ENCODE peak calls at places on chromosome 12, in four cellular contexts. X, N, J and D are unnamed samples.

GRCh38 chr12:132940071-132940719 is 15.9 kb downstream of the ZNF605 start:
- DNase-seq in N (no peak), X (no peak), J (no peak), D (no peak)

GRCh38 chr12:46266382-46266791 is 2.5 kb downstream of the SLC38A1 start:
- DNase-seq in J (peak; percentile 63), N (no peak), X (peak; percentile 73), D (no peak)

GRCh38 chr12:59431266-59431665 is 164.6 kb upstream of the SLC16A7 start:
- DNase-seq in X (no peak), J (no peak), N (no peak), D (no peak)

GRCh38 chr12:104458645-104459555 is 2.2 kb downstream of the CHST11 start:
- DNase-seq in X (peak; percentile 22), J (peak; percentile 22), N (no peak), D (peak; percentile 32)

GRCh38 chr12:130747867-130748740 is 32.0 kb upstream of the RIMBP2 start:
- DNase-seq in N (peak; percentile 83), X (peak; percentile 64), J (peak; percentile 79), D (peak; percentile 40)

GRCh38 chr12:96416033-96416790 is 16.0 kb upstream of the CDK17 start:
- DNase-seq in N (no peak), J (no peak), X (peak; percentile 74), D (no peak)

GRCh38 chr12:74896186-74896585 is 313.5 kb downstream of the KCNC2 start:
- DNase-seq in N (no peak), J (no peak), X (no peak), D (no peak)

GRCh38 chr12:10741836-10742235 is 18.7 kb upstream of the YBX3 start:
- DNase-seq in J (no peak), N (no peak), X (no peak), D (no peak)

GRCh38 chr12:12408265-12408690 is 51.4 kb downstream of the BORCS5 start:
- DNase-seq in N (no peak), J (no peak), X (no peak), D (no peak)

GRCh38 chr12:92432724-92433281 is 270.0 kb upstream of the PLEKHG7 start:
- DNase-seq in J (no peak), X (no peak), N (no peak), D (no peak)

GRCh38 chr12:64104376-64104775 is 117.7 kb downstream of the KICS2 start:
- DNase-seq in X (peak; percentile 81), J (peak; percentile 25), N (no peak), D (no peak)

GRCh38 chr12:106648736-106649135 is 65.9 kb downstream of the RFX4 start:
- DNase-seq in N (no peak), X (no peak), J (no peak), D (no peak)

GRCh38 chr12:22318122-22318737 is 16.3 kb downstream of the ST8SIA1 start:
- DNase-seq in X (no peak), N (no peak), J (no peak), D (no peak)

GRCh38 chr12:131056626-131057025 is 102.9 kb downstream of the ADGRD1 start:
- DNase-seq in N (no peak), J (no peak), X (no peak), D (no peak)

GRCh38 chr12:45743247-45743646 is 13.7 kb downstream of the ARID2 start:
- DNase-seq in J (no peak), N (no peak), X (no peak), D (no peak)

GRCh38 chr12:53657041-53657440 is 18.8 kb downstream of the ATP5MC2 start:
- DNase-seq in J (no peak), N (no peak), X (no peak), D (no peak)

GRCh38 chr12:108689314-108690190 is 41.8 kb downstream of the CORO1C start:
- DNase-seq in N (no peak), X (no peak), J (peak; percentile 27), D (no peak)
- TF ChIP-seq CTCF in N (peak; percentile 50), X (no peak), J (no peak), D (no peak)

GRCh38 chr12:124804011-124804621 is 59.5 kb downstream of the SCARB1 start:
- DNase-seq in X (peak; percentile 74), J (no peak), N (peak; percentile 65), D (no peak)
- TF ChIP-seq CTCF in X (no peak), J (no peak), N (no peak), D (no peak)

DNA sequence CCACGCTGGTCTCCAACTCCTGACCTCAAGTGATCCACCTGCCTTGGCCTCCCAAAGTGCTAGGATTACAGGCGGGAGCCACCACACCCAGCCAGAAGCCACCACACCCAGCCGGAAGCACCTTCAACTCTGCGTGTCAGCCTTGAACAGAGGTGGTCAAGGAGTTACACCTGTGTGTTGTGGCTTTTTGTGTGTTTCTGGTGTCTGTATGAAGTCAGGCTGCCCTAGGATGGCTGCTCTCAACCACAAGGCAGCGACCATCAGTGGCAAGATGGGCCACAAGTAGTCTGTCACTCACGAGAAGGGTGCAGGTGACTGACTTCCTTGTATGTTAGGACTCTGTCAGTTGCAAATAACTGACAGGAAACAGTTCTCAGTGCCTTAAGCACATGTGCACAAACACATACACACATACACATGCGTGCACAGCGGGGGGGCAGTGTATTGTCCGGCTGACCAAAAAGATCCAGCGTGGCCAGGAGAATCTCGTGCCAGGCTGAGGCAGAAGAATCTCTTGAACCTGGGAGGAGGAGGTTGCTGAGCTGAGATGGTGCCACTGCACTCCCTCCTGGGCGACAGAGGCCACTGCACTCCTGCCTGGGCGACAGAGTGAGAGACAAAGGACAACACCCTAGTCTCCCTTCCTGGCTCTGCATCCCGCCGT is 13.5 kb downstream of the P2RX4 start:
- DNase-seq in X (no peak), J (peak; percentile 70), N (no peak), D (no peak)
- TF ChIP-seq CTCF in X (no peak), J (peak; percentile 75), N (no peak), D (no peak)

GRCh38 chr12:113152835-113153814 is 3.6 kb downstream of the CFAP73 start:
- DNase-seq in J (peak; percentile 79), N (peak; percentile 85), X (peak; percentile 80), D (peak; percentile 45)

GRCh38 chr12:113152196-113152834 is 2.8 kb downstream of the CFAP73 start:
- DNase-seq in J (no peak), N (no peak), X (no peak), D (no peak)

GRCh38 chr12:113151655-113152054 is 2.1 kb downstream of the CFAP73 start:
- DNase-seq in J (no peak), X (no peak), N (no peak), D (no peak)

GRCh38 chr12:113146999-113147398 is 2.5 kb upstream of the CFAP73 start:
- DNase-seq in J (no peak), N (no peak), X (no peak), D (no peak)

DNA sequence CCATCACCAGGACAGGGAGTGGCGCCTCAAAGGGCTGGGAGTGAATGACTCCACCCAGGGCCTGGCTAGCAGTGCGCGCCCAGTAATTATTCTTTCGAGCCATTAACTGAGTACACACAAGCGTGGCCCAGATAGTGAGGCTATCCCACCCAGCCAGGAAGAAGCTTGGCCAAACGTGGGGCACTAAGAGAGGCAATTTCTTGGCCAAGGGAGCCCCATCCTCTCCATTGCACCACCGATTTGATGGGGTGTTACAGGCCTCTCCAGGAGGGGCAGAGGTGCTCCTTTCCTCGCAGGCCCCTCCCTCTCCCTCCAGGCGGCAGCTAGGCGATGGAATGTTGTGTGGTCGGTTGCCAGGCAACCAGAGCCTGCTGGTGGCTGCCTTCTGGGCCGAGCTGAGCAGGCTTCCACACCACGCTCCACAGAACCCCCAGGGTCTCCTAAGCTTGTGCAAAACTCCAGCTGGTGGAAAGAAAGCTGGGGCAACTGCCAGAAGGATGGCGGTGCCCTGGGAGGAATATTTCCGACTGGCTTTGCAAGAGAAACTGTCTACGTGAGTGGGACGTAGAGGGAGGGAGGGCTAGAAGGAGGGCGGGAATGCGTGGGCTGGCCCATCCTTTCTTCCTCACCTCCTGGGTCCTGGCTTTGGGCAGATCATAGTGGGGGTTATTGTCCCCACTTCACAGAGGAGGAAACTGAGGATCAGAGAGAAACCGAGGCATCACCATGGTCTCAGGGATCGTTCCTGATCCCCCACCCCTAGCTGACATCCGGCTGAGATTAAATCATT is at the start of gene CFAP73:
- DNase-seq in X (peak; percentile 84), N (peak; percentile 83), J (peak; percentile 71), D (no peak)
- TF ChIP-seq CTCF in X (no peak), N (no peak), J (no peak), D (no peak)

DNA sequence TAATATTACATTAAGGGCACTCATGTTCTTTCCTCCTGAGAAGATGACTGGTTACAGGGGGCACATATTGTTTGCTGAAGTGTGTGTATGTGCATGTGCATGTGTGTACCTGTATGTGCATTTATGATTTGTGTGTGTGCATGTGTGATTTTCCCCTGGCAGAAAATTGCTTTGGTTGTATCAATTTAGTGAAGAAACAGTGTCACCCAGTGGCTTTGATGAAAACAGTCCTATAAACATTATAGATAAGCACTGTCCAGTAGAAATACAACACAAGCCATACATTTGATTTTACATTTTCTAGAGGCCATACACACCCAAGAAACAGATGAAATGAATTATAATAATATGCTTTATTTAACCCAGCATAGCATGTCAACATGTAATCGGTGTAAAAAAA is 8.6 kb downstream of the PDE3A start:
- DNase-seq in X (no peak), J (no peak), N (no peak), D (no peak)
- TF ChIP-seq CTCF in X (no peak), J (peak; percentile 26), N (peak; percentile 11), D (no peak)

GRCh38 chr12:122974892-122975789 is at the start of gene OGFOD2:
- DNase-seq in J (peak; percentile 93), N (peak; percentile 93), X (peak; percentile 90), D (peak; percentile 88)
- TF ChIP-seq CTCF in J (peak; percentile 25), N (no peak), X (no peak), D (no peak)

DNA sequence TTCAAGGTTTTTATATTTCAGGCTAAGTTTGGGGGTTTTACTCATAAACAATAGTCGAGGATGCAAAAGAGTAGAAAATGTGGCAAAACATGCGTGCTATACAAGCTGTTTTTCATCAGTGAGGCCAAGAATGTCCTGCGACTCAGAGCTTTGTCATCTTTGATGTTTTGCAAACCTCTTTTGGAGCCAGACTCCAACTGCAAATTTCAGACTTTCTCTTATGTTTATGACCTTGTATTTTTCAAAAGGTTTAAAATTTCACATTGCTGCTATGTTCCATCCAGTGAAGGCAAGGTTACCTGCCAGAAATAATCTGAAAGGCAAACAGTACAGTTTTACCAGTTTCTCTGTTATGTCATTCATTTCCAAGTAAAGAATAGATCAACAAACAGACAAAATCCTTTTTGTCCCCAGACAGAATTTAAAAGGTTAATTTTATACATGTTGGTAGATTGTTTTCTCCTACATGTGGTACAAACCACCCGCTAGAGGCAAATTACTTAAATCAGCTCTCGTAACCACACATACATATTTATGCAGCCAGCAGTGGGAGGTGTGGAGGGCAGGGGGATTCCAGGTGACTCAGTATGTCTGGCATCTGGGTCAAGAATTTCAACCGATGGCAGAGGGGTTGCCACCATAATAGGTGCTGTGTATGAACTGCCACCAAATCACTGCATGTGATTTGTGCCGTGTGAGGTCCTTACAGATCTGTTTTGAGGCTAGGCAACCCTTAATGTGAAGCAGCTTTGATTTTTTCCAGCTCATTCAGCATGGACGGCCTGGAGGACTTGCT is 119.8 kb upstream of the CPM start:
- DNase-seq in X (peak; percentile 63), J (no peak), N (no peak), D (no peak)
- TF ChIP-seq CTCF in X (no peak), J (no peak), N (no peak), D (no peak)